ENCODE peak calls at places on chromosomes 3 and 15, in four cellular contexts. D is DND-41, O is testis, I is OCI-LY7. X is an unnamed sample.
A peak's percentile ranks its signal among the peaks of the same experiment; 100 is the strongest.

GRCh38 chr15:91290553-91290952 is 190.5 kb downstream of the SV2B start:
- DNase-seq in D (no peak), O (no peak), I (no peak), X (no peak)

GRCh38 chr15:70083423-70083822 is 14.3 kb downstream of the TLE3 start:
- DNase-seq in D (no peak), O (no peak), I (no peak), X (no peak)

GRCh38 chr15:74013374-74013893 is 18.9 kb downstream of the PML start:
- DNase-seq in D (no peak), O (no peak), I (no peak), X (no peak)

GRCh38 chr3:24393316-24393715 is 101.3 kb downstream of the THRB start:
- DNase-seq in D (no peak), O (no peak), I (no peak), X (no peak)

GRCh38 chr3:54756330-54756731 is 171.5 kb downstream of the LRTM1 start:
- DNase-seq in D (no peak), O (no peak), I (no peak), X (no peak)

GRCh38 chr3:36981006-36981405 is 11.9 kb downstream of the EPM2AIP1 start:
- DNase-seq in D (no peak), O (no peak), I (no peak), X (no peak)

GRCh38 chr15:67080900-67081431 is 15.6 kb downstream of the SMAD3 start:
- DNase-seq in D (no peak), O (peak; percentile 64), I (peak; percentile 98), X (peak; percentile 76)

GRCh38 chr3:128072454-128073184 is 20.4 kb downstream of the SEC61A1 start:
- DNase-seq in D (no peak), O (no peak), I (no peak), X (no peak)

GRCh38 chr3:49007771-49008528 is 759 bp downstream of the WDR6 start:
- DNase-seq in D (peak; percentile 94), O (peak; percentile 93), I (peak; percentile 93), X (no peak)

GRCh38 chr3:8458711-8459110 is 42.9 kb upstream of the LMCD1 start:
- DNase-seq in D (no peak), O (no peak), I (no peak), X (no peak)

GRCh38 chr3:182212479-182213076 is 500.9 kb downstream of the SOX2 start:
- DNase-seq in D (no peak), O (no peak), I (no peak), X (peak; percentile 96)

GRCh38 chr3:144273611-144274010 is 302.0 kb downstream of the DIPK2A start:
- DNase-seq in D (no peak), O (no peak), I (no peak), X (no peak)

GRCh38 chr3:45499529-45499928 is 95.0 kb upstream of the LIMD1 start:
- DNase-seq in D (no peak), O (no peak), I (peak; percentile 25), X (peak; percentile 9)

DNA sequence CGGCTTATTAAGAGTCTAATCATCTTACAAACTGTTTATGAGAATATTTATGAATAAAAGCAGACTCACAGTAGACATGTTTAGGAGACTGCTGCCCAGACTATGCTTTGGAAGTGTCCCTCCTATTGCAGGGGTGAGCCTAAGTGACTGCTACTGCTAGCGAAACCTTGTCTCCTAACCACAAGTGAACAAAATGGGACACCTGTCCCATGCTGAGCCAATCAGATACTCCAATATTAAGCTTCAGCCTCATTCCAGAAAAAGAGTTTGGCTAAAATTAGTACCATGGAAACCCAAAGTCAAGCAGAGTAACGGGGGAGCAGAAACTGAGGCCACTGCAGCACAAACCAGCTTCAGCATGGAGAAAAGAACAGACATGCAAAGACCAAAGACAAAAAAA is 4.6 kb downstream of the DENND6A start:
- DNase-seq in D (no peak), O (no peak), I (no peak), X (no peak)
- H3K4me3 ChIP-seq in D (no peak overlapping the region), O (no peak overlapping the region), I (no peak overlapping the region), X (no peak overlapping the region)

GRCh38 chr3:12158387-12159226 is at the start of gene TIMP4:
- DNase-seq in D (no peak), O (peak; percentile 18), I (no peak), X (no peak)
- H3K4me3 ChIP-seq in D (no peak within 1 kb of the TSS), O (peak within 1 kb of the TSS; percentile 35), I (no peak within 1 kb of the TSS), X (peak within 1 kb of the TSS; percentile 49)

DNA sequence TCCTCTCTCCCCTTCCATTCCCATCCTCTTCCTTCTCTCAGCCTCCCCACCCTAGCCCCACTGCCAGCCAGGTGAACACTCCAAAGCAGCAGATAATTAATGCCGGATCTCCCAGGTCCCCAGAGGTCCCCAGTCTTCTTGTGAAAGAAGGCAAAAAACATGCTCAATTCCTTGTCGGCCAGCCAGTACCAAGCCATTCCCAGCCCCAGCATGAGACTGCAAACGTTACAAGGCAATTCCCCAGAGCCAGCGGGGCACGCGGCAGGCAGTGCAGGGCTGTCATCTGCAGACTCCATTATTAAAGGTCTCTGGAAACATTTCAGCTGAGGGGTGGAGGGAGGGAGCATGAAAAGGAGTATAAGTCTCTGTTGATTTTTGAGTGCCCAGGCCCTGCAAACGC is 117.8 kb downstream of the XXYLT1 start:
- DNase-seq in D (no peak), O (no peak), I (no peak), X (no peak)
- H3K4me3 ChIP-seq in D (no peak overlapping the region), O (no peak overlapping the region), I (no peak overlapping the region), X (no peak overlapping the region)

DNA sequence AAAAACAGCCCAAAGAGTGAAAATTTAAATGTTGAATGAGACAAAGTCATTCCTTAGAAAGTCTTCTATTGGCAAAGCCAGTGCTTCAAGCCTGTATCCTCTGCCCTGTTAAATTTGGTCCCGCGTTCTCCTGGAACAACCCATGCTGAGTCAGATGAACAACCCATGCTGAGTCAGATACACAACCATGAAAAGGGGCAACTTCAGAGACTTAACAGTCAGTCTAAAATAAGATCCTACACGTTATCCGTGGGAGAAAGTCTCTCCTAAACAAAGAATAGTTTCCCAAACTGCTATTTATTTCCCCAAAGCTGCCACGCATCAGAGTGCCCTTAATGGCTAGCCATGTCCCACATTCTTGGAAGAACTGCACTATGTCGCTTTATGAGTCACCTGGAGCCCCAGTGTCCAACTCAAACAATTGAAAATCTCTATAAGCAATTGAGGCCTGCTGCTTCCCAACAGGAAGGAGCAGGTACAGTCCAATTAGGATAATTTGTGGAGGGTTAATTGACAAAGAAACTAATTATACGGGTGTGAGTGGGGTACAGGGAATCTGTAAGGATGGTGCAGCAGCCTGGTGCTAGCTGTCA is 66.1 kb downstream of the WHAMM start:
- DNase-seq in D (no peak), O (no peak), I (no peak), X (no peak)
- H3K4me3 ChIP-seq in D (no peak overlapping the region), O (no peak overlapping the region), I (no peak overlapping the region), X (no peak overlapping the region)

X was measured in epithelial cell of proximal tubule.